ENCODE peak calls at places on chromosome 22, in five cellular contexts. J is H9, S is RWPE1, U is heart left ventricle, Z is right atrium auricular region. E is an unnamed sample.

GRCh38 chr22:31241936-31242335 is 29.8 kb downstream of the LIMK2 start:
- DNase-seq in J (no peak), S (no peak), U (no peak), Z (no peak), E (no peak)

GRCh38 chr22:31728857-31729256 is 21.1 kb downstream of the PRR14L start:
- DNase-seq in J (no peak), S (no peak), U (no peak), Z (no peak), E (no peak)

GRCh38 chr22:32836286-32836859 is 34.9 kb downstream of the TIMP3 start:
- DNase-seq in J (no peak), S (peak; percentile 24), U (no peak), Z (no peak), E (no peak)

GRCh38 chr22:33873186-33873585 is 47.1 kb downstream of the LARGE1 start:
- DNase-seq in J (no peak), S (no peak), U (peak; percentile 84), Z (peak; percentile 69), E (no peak)

GRCh38 chr22:47327241-47327640 is 564.8 kb downstream of the TBC1D22A start:
- DNase-seq in J (no peak), S (no peak), U (no peak), Z (no peak), E (no peak)

GRCh38 chr22:43990044-43990443 is 34.1 kb upstream of the PARVB start:
- DNase-seq in J (no peak), S (no peak), U (no peak), Z (no peak), E (no peak)

GRCh38 chr22:47333625-47334024 is 571.2 kb downstream of the TBC1D22A start:
- DNase-seq in J (no peak), S (peak; percentile 19), U (no peak), Z (no peak), E (peak; percentile 48)

GRCh38 chr22:37892566-37893338 is 13.3 kb upstream of the MICALL1 start:
- DNase-seq in J (no peak), S (no peak), U (peak; percentile 72), Z (no peak), E (no peak)

GRCh38 chr22:31105282-31105929 is 2.0 kb downstream of the SELENOM start:
- DNase-seq in J (no peak), S (no peak), U (peak; percentile 30), Z (no peak), E (no peak)

GRCh38 chr22:30115705-30116104 is 35.4 kb downstream of the HORMAD2 start:
- DNase-seq in J (no peak), S (no peak), U (no peak), Z (no peak), E (no peak)

GRCh38 chr22:40855960-40856512 is 403 bp downstream of the ST13 start:
- DNase-seq in J (peak; percentile 46), S (peak; percentile 5), U (no peak), Z (no peak), E (no peak)

GRCh38 chr22:45221201-45221600 is 19.5 kb downstream of the KIAA0930 start:
- DNase-seq in J (no peak), S (no peak), U (no peak), Z (no peak), E (no peak)

GRCh38 chr22:45217345-45217744 is 23.3 kb downstream of the KIAA0930 start:
- DNase-seq in J (no peak), S (no peak), U (no peak), Z (no peak), E (no peak)

GRCh38 chr22:45216133-45217003 is 24.3 kb downstream of the KIAA0930 start:
- DNase-seq in J (peak; percentile 64), S (no peak), U (peak; percentile 23), Z (no peak), E (peak; percentile 74)

GRCh38 chr22:45217806-45218205 is 22.9 kb downstream of the KIAA0930 start:
- DNase-seq in J (no peak), S (no peak), U (peak; percentile 2), Z (no peak), E (no peak)

DNA sequence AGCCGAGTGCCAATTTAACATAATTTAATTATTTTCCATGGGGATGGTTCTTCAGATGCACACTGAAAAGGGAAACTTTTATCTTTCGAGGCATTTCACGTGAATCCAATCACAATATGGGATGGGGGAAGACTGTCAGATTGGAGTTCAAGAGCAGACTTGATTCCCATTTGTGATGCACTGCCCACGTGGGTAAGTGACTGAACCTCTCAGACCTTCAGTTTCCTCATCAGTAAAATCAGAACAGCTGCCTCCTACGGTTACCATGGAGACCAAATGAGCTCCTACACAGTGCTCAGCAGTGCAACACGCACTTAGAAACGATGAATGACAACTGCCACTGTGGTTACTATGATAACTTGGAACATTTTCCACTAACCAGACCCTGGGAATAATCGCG is 21.7 kb downstream of the KIAA0930 start:
- DNase-seq in J (no peak), S (no peak), U (no peak), Z (no peak), E (no peak)
- H3K27ac ChIP-seq in J (no peak overlapping the region), S (peak overlapping the region; percentile 24), U (no peak overlapping the region), Z (no peak overlapping the region), E (no peak overlapping the region)

DNA sequence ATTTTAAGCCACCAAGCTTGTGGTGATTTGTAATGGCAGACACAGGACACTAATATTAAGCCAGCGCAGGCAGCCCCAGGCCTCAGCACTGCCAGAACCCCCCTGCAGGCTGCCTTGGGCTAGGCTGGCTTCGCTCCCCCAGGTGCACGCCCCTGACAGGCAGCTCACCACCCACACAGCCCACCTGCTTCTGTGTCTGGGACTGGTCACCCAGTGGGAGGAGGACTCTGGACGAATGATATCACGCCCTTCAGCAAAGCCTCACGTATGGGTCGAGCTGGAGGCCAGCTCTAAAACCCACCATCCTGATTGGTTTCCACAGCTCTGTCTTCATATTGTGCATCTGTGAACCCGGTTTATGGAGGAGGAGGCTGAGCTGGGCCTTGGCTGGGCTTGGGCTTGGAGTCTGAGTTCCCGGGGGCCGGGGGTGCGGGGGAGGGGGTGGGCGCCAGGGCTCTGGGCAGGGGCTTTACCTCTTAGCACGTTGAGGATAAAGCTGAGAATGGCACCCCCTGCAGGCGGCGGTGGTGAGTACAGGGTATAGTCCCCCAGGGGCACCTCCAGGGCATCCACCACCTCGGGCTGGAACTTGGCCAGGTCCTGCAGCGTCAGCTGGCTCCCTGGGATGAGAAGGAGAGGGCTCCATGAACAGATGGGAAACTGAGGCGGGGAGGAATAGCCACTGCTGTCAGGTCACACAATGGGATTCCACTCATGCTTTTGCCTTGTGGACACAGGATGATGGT is 13.8 kb downstream of the GGT5 start:
- DNase-seq in J (peak; percentile 88), S (no peak), U (no peak), Z (no peak), E (no peak)
- TF ChIP-seq CTCF in J (peak; percentile 83), S (no peak), U (no peak), Z (peak; percentile 32), E (peak; percentile 25)

DNA sequence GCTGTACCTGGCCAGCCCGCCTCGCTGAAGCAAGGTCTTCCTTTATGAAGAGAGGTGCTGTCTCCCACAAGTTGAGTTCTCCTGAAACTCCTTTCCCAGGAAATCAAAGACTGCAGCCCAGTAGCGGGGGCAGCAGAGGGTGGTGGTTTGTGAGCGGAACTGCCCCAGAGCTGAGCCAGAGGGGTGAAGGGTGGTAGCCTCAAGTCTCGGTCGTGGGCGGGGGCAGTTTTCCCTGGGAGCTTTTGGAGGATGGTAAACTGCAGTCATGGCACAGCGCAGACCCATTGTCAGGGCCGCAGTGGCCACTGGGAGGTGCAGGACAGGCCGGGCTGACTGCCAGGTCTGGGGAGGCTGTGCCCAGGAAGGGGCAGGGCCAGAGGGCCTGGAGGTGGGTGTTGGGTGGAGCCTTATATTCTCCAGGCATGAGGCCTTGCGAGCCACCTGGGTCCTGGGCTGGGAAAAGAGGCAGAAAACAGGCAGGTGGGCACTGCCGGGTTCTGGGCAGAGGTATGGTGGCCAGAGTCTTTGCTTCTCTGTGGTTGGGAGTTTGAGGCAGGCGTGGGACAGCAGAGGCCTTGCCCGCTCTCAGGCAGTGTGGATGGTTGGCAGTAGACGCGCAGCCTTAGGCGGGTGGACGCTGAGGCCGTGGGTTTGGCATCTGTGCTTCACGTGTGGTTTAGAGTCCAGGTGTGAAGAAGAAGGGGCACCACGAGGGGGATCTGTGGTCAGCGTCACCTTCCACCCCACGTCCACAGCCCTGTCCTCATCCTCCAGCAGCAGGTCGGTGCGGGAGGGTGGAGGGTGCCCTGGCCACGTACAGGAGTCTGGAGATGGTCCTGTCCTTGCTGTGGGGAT is 1176.4 kb downstream of the BRD1 start:
- DNase-seq in J (no peak), S (no peak), U (no peak), Z (no peak), E (no peak)
- H3K27ac ChIP-seq in J (no peak overlapping the region), S (no peak overlapping the region), U (no peak overlapping the region), Z (no peak overlapping the region), E (no peak overlapping the region)

DNA sequence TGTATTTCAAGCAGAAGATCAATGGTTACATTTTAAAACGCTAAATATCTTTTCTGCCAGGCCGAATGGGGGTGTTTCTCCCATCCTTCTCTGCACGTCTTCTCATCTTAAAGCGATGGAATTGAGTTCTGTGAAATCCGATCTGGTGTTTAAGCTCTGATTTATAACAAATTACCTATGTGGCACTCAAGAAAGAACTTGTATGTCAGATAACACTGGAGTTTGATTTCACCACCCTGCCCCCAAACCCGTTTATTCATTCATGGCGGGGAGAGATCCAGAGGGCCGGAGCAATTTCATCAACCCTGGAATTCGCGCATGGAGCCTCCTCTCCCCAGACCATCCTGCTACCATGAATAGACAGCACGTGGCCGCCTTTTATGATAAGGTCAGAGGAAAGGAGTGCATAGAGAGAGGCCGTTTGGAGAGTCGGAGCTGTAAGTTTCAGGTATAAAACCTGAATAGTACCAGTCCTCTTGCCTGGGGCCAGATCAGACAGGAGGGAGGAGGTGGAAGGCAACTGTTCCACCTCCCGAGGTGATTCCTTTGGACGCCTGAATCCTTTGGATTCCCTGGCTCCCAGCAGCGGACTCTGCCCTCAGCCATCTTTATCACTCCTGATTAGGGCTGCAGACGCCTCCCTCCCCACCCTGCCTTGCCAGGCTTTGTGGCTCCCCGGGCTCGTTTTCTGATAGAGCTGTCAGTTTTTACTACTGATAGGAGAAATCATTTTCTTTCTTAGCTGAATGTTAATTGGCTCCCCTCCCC is 27.3 kb upstream of the NFAM1 start:
- DNase-seq in J (no peak), S (no peak), U (no peak), Z (no peak), E (no peak)
- TF ChIP-seq CTCF in J (no peak), S (no peak), U (no peak), Z (no peak), E (no peak)

GRCh38 chr22:21815357-21815756 is 52.1 kb downstream of the MAPK1 start:
- DNase-seq in J (no peak), S (no peak), U (no peak), Z (no peak), E (no peak)
- H3K27ac ChIP-seq in J (no peak overlapping the region), S (peak overlapping the region; percentile 56), U (no peak overlapping the region), Z (no peak overlapping the region), E (no peak overlapping the region)